ENCODE peak calls at places on chromosomes 5 and 9, in seven cellular contexts. O, C, V, E, N, W and U are unnamed samples.

GRCh38 chr5:10018670-10019069 is 231.0 kb downstream of the ATPSCKMT start:
- DNase-seq in O (no peak), W (no peak), N (peak; percentile 70), V (peak; percentile 95), E (no peak), C (no peak), U (peak; percentile 65)

GRCh38 chr9:116809656-116810055 is 122.6 kb downstream of the TRIM32 start:
- DNase-seq in E (no peak), C (no peak), O (no peak), V (no peak), N (peak; percentile 50), W (no peak), U (no peak)

GRCh38 chr9:110977259-110977709 is 61.0 kb downstream of the LPAR1 start:
- DNase-seq in O (no peak), E (peak; percentile 33), C (no peak), N (peak; percentile 90), V (peak; percentile 87), W (no peak), U (peak; percentile 62)

GRCh38 chr9:12774861-12775367 is at the start of gene LURAP1L:
- DNase-seq in N (peak; percentile 88), W (peak; percentile 65), V (peak; percentile 94), C (no peak), O (no peak), E (peak; percentile 94), U (peak; percentile 81)

GRCh38 chr9:130289711-130290241 is 24.2 kb downstream of the HMCN2 start:
- DNase-seq in N (no peak), E (no peak), O (no peak), V (no peak), C (no peak), W (no peak), U (no peak)

GRCh38 chr5:134552301-134552700 is 26.8 kb downstream of the JADE2 start:
- DNase-seq in V (peak; percentile 100), O (no peak), W (peak; percentile 50), N (peak; percentile 55), E (peak; percentile 16), C (no peak), U (peak; percentile 95)

GRCh38 chr5:177070536-177071191 is 16.1 kb upstream of the FGFR4 start:
- DNase-seq in C (no peak), W (no peak), V (no peak), E (no peak), O (no peak), N (no peak), U (no peak)

GRCh38 chr9:136823136-136824046 is 15.6 kb downstream of the RABL6 start:
- DNase-seq in E (no peak), N (no peak), W (no peak), O (no peak), V (no peak), C (no peak), U (no peak)

GRCh38 chr5:179616002-179616594 is 7.4 kb downstream of the HNRNPH1 start:
- DNase-seq in E (no peak), C (no peak), V (no peak), W (no peak), N (no peak), O (no peak), U (no peak)

GRCh38 chr5:36723921-36724320 is 117.5 kb downstream of the SLC1A3 start:
- DNase-seq in O (no peak), C (no peak), N (no peak), W (no peak), V (no peak), E (no peak), U (no peak)

GRCh38 chr9:99269429-99269828 is 47.3 kb downstream of the SEC61B start:
- DNase-seq in W (no peak), O (no peak), V (peak; percentile 95), E (no peak), C (no peak), N (no peak), U (peak; percentile 56)